ENCODE peak calls at places on chromosome 1, in five cellular contexts. One of them, this sample, is unnamed.

GRCh38 chr1:154992721-154993571 is 440 bp upstream of the LENEP start:
- DNase-seq in activated CD8-positive, alpha-beta memory T cell treated with anti-CD3 and anti-CD28 coated beads for 1 hour: no peak
- DNase-seq in GM12891: no peak
- DNase-seq in SK-N-SH: no peak
- DNase-seq in BJ: no peak
- DNase-seq in this sample: no peak

GRCh38 chr1:192939440-192939839 is 119.7 kb downstream of the UCHL5 start:
- DNase-seq in activated CD8-positive, alpha-beta memory T cell treated with anti-CD3 and anti-CD28 coated beads for 1 hour: no peak
- DNase-seq in GM12891: no peak
- DNase-seq in SK-N-SH: no peak
- DNase-seq in BJ: no peak
- DNase-seq in this sample: no peak

GRCh38 chr1:15008783-15009709 is 144.5 kb upstream of the TMEM51 start:
- DNase-seq in activated CD8-positive, alpha-beta memory T cell treated with anti-CD3 and anti-CD28 coated beads for 1 hour: no peak
- DNase-seq in GM12891: no peak
- DNase-seq in SK-N-SH: no peak
- DNase-seq in BJ: no peak
- DNase-seq in this sample: no peak

GRCh38 chr1:74375376-74375775 is 137.0 kb downstream of the LRRC53 start:
- DNase-seq in activated CD8-positive, alpha-beta memory T cell treated with anti-CD3 and anti-CD28 coated beads for 1 hour: no peak
- DNase-seq in GM12891: no peak
- DNase-seq in SK-N-SH: no peak
- DNase-seq in BJ: no peak
- DNase-seq in this sample: no peak

GRCh38 chr1:200771625-200772555 is 33.2 kb downstream of the CAMSAP2 start:
- DNase-seq in activated CD8-positive, alpha-beta memory T cell treated with anti-CD3 and anti-CD28 coated beads for 1 hour: no peak
- DNase-seq in GM12891: no peak
- DNase-seq in SK-N-SH: no peak
- DNase-seq in BJ: no peak
- DNase-seq in this sample: no peak

GRCh38 chr1:180234369-180235076 is 4.5 kb downstream of the LHX4 start:
- DNase-seq in activated CD8-positive, alpha-beta memory T cell treated with anti-CD3 and anti-CD28 coated beads for 1 hour: no peak
- DNase-seq in GM12891: no peak
- DNase-seq in SK-N-SH: peak
- DNase-seq in BJ: no peak
- DNase-seq in this sample: no peak

GRCh38 chr1:228850141-228851100 is 115.1 kb downstream of the RHOU start:
- DNase-seq in activated CD8-positive, alpha-beta memory T cell treated with anti-CD3 and anti-CD28 coated beads for 1 hour: no peak
- DNase-seq in GM12891: no peak
- DNase-seq in SK-N-SH: no peak
- DNase-seq in BJ: no peak
- DNase-seq in this sample: no peak

GRCh38 chr1:17984510-17985085 is 123.0 kb upstream of the IGSF21 start:
- DNase-seq in activated CD8-positive, alpha-beta memory T cell treated with anti-CD3 and anti-CD28 coated beads for 1 hour: no peak
- DNase-seq in GM12891: peak
- DNase-seq in SK-N-SH: peak
- DNase-seq in BJ: no peak
- DNase-seq in this sample: no peak

GRCh38 chr1:150925080-150925479 is 1.1 kb upstream of the SETDB1 start:
- DNase-seq in activated CD8-positive, alpha-beta memory T cell treated with anti-CD3 and anti-CD28 coated beads for 1 hour: no peak
- DNase-seq in GM12891: no peak
- DNase-seq in SK-N-SH: no peak
- DNase-seq in BJ: no peak
- DNase-seq in this sample: no peak

GRCh38 chr1:3734602-3735001 is 17.6 kb upstream of the CCDC27 start:
- DNase-seq in activated CD8-positive, alpha-beta memory T cell treated with anti-CD3 and anti-CD28 coated beads for 1 hour: no peak
- DNase-seq in GM12891: no peak
- DNase-seq in SK-N-SH: no peak
- DNase-seq in BJ: no peak
- DNase-seq in this sample: no peak

GRCh38 chr1:245154429-245155185 is at the start of gene KIF26B:
- DNase-seq in activated CD8-positive, alpha-beta memory T cell treated with anti-CD3 and anti-CD28 coated beads for 1 hour: no peak
- DNase-seq in GM12891: peak
- DNase-seq in SK-N-SH: peak
- DNase-seq in BJ: no peak
- DNase-seq in this sample: no peak

GRCh38 chr1:170032531-170033295 is 41.8 kb downstream of the KIFAP3 start:
- DNase-seq in activated CD8-positive, alpha-beta memory T cell treated with anti-CD3 and anti-CD28 coated beads for 1 hour: no peak
- DNase-seq in GM12891: no peak
- DNase-seq in SK-N-SH: no peak
- DNase-seq in BJ: peak
- DNase-seq in this sample: no peak

GRCh38 chr1:210239295-210240155 is 6.9 kb downstream of the SERTAD4 start:
- DNase-seq in activated CD8-positive, alpha-beta memory T cell treated with anti-CD3 and anti-CD28 coated beads for 1 hour: no peak
- DNase-seq in GM12891: no peak
- DNase-seq in SK-N-SH: peak
- DNase-seq in BJ: peak
- DNase-seq in this sample: no peak

This sample was measured in AG09319.